ENCODE peak calls at places on chromosomes 2 and 18, in six cellular contexts. One of them, this sample, is unnamed.
A peak's percentile ranks its signal among the peaks of the same experiment; 100 is the strongest.

GRCh38 chr2:231397011-231397927 is 1.8 kb downstream of the B3GNT7 start:
- DNase-seq in WTC11: no peak
- DNase-seq in AG09319: no peak
- DNase-seq in H1: no peak
- DNase-seq in adrenal gland: peak; percentile 54
- DNase-seq in endothelial cell of umbilical vein: no peak
- DNase-seq in this sample: no peak

GRCh38 chr18:48613589-48613988 is 74.8 kb downstream of the CTIF start:
- DNase-seq in WTC11: no peak
- DNase-seq in AG09319: no peak
- DNase-seq in H1: no peak
- DNase-seq in adrenal gland: no peak
- DNase-seq in endothelial cell of umbilical vein: no peak
- DNase-seq in this sample: no peak

GRCh38 chr2:19900536-19901200 is 1.1 kb downstream of the TTC32 start:
- DNase-seq in WTC11: no peak
- DNase-seq in AG09319: no peak
- DNase-seq in H1: no peak
- DNase-seq in adrenal gland: no peak
- DNase-seq in endothelial cell of umbilical vein: peak; percentile 64
- DNase-seq in this sample: no peak

GRCh38 chr2:14420851-14421250 is 211.7 kb upstream of the LRATD1 start:
- DNase-seq in WTC11: no peak
- DNase-seq in AG09319: no peak
- DNase-seq in H1: no peak
- DNase-seq in adrenal gland: no peak
- DNase-seq in endothelial cell of umbilical vein: no peak
- DNase-seq in this sample: no peak

GRCh38 chr18:26496528-26496927 is 51.8 kb downstream of the KCTD1 start:
- DNase-seq in WTC11: no peak
- DNase-seq in AG09319: no peak
- DNase-seq in H1: no peak
- DNase-seq in adrenal gland: no peak
- DNase-seq in endothelial cell of umbilical vein: no peak
- DNase-seq in this sample: no peak

GRCh38 chr2:37376421-37377186 is 32.2 kb downstream of the QPCT start:
- DNase-seq in WTC11: no peak
- DNase-seq in AG09319: peak; percentile 74
- DNase-seq in H1: no peak
- DNase-seq in adrenal gland: peak; percentile 88
- DNase-seq in endothelial cell of umbilical vein: no peak
- DNase-seq in this sample: no peak

GRCh38 chr18:63819780-63820179 is 44.6 kb downstream of the SERPINB7 start:
- DNase-seq in WTC11: no peak
- DNase-seq in AG09319: no peak
- DNase-seq in H1: no peak
- DNase-seq in adrenal gland: no peak
- DNase-seq in endothelial cell of umbilical vein: no peak
- DNase-seq in this sample: no peak

GRCh38 chr2:173235947-173236803 is 118.5 kb upstream of the CDCA7 start:
- DNase-seq in WTC11: peak; percentile 68
- DNase-seq in AG09319: no peak
- DNase-seq in H1: peak; percentile 65
- DNase-seq in adrenal gland: no peak
- DNase-seq in endothelial cell of umbilical vein: no peak
- DNase-seq in this sample: no peak

GRCh38 chr2:30871980-30872789 is 64.9 kb upstream of the CAPN13 start:
- DNase-seq in WTC11: no peak
- DNase-seq in AG09319: no peak
- DNase-seq in H1: peak; percentile 23
- DNase-seq in adrenal gland: no peak
- DNase-seq in endothelial cell of umbilical vein: no peak
- DNase-seq in this sample: no peak

GRCh38 chr2:73640537-73640936 is 1.7 kb downstream of the NAT8 start:
- DNase-seq in WTC11: no peak
- DNase-seq in AG09319: no peak
- DNase-seq in H1: no peak
- DNase-seq in adrenal gland: no peak
- DNase-seq in endothelial cell of umbilical vein: no peak
- DNase-seq in this sample: no peak

GRCh38 chr2:72579595-72580180 is 246.1 kb downstream of the EXOC6B start:
- DNase-seq in WTC11: no peak
- DNase-seq in AG09319: peak; percentile 16
- DNase-seq in H1: no peak
- DNase-seq in adrenal gland: no peak
- DNase-seq in endothelial cell of umbilical vein: peak; percentile 69
- DNase-seq in this sample: no peak

GRCh38 chr2:46866770-46867246 is 48.8 kb downstream of the MCFD2 start:
- DNase-seq in WTC11: no peak
- DNase-seq in AG09319: no peak
- DNase-seq in H1: no peak
- DNase-seq in adrenal gland: peak; percentile 55
- DNase-seq in endothelial cell of umbilical vein: peak; percentile 80
- DNase-seq in this sample: no peak

GRCh38 chr2:43328157-43328556 is 101.8 kb upstream of the ZFP36L2 start:
- DNase-seq in WTC11: no peak
- DNase-seq in AG09319: no peak
- DNase-seq in H1: no peak
- DNase-seq in adrenal gland: no peak
- DNase-seq in endothelial cell of umbilical vein: no peak
- DNase-seq in this sample: no peak

GRCh38 chr2:153388246-153388645 is 90.3 kb downstream of the RPRM start:
- DNase-seq in WTC11: no peak
- DNase-seq in AG09319: no peak
- DNase-seq in H1: no peak
- DNase-seq in adrenal gland: no peak
- DNase-seq in endothelial cell of umbilical vein: no peak
- DNase-seq in this sample: no peak

GRCh38 chr2:64331430-64331700 is 122.6 kb upstream of the LGALSL start:
- DNase-seq in WTC11: peak; percentile 54
- DNase-seq in AG09319: no peak
- DNase-seq in H1: no peak
- DNase-seq in adrenal gland: no peak
- DNase-seq in endothelial cell of umbilical vein: no peak
- DNase-seq in this sample: no peak

GRCh38 chr2:28610583-28611201 is 114.8 kb downstream of the PLB1 start:
- DNase-seq in WTC11: no peak
- DNase-seq in AG09319: no peak
- DNase-seq in H1: no peak
- DNase-seq in adrenal gland: peak; percentile 91
- DNase-seq in endothelial cell of umbilical vein: peak; percentile 92
- DNase-seq in this sample: no peak

GRCh38 chr2:66561645-66562336 is 126.9 kb downstream of the MEIS1 start:
- DNase-seq in WTC11: no peak
- DNase-seq in AG09319: no peak
- DNase-seq in H1: no peak
- DNase-seq in adrenal gland: no peak
- DNase-seq in endothelial cell of umbilical vein: peak; percentile 34
- DNase-seq in this sample: no peak

GRCh38 chr2:66563473-66563872 is 128.5 kb downstream of the MEIS1 start:
- DNase-seq in WTC11: no peak
- DNase-seq in AG09319: no peak
- DNase-seq in H1: no peak
- DNase-seq in adrenal gland: no peak
- DNase-seq in endothelial cell of umbilical vein: no peak
- DNase-seq in this sample: no peak

GRCh38 chr2:66559672-66560071 is 124.7 kb downstream of the MEIS1 start:
- DNase-seq in WTC11: no peak
- DNase-seq in AG09319: no peak
- DNase-seq in H1: no peak
- DNase-seq in adrenal gland: no peak
- DNase-seq in endothelial cell of umbilical vein: no peak
- DNase-seq in this sample: no peak

GRCh38 chr2:66560683-66561082 is 125.8 kb downstream of the MEIS1 start:
- DNase-seq in WTC11: no peak
- DNase-seq in AG09319: no peak
- DNase-seq in H1: no peak
- DNase-seq in adrenal gland: no peak
- DNase-seq in endothelial cell of umbilical vein: no peak
- DNase-seq in this sample: no peak

DNA sequence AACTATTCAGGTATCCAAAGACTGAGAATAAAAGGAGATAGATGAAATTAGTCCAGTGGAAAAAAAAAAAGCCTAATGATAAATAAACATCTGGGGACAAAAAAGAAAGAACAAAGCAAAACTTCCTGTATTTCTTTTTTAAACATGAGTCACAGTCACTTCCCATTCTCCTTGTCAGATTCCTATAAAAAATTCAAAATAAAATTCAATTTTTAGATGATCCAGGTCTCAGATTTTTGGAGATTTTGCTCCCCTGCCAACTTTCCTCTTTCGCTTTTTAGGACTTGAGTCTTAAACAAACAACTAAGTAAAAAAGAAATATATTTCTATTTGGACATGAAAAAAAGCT is 127.4 kb downstream of the MEIS1 start:
- DNase-seq in WTC11: no peak
- DNase-seq in AG09319: no peak
- DNase-seq in H1: no peak
- DNase-seq in adrenal gland: no peak
- DNase-seq in endothelial cell of umbilical vein: peak; percentile 49
- DNase-seq in this sample: no peak
- TF ChIP-seq CTCF in WTC11: no peak
- TF ChIP-seq CTCF in AG09319: no peak
- TF ChIP-seq CTCF in H1: no peak
- TF ChIP-seq CTCF in adrenal gland: no peak
- TF ChIP-seq CTCF in endothelial cell of umbilical vein: no peak
- TF ChIP-seq CTCF in this sample: no peak

GRCh38 chr2:195600796-195601195 is 56.2 kb upstream of the SLC39A10 start:
- DNase-seq in WTC11: no peak
- DNase-seq in AG09319: no peak
- DNase-seq in H1: no peak
- DNase-seq in adrenal gland: no peak
- DNase-seq in endothelial cell of umbilical vein: no peak
- DNase-seq in this sample: no peak
- TF ChIP-seq CTCF in WTC11: no peak
- TF ChIP-seq CTCF in AG09319: no peak
- TF ChIP-seq CTCF in H1: no peak
- TF ChIP-seq CTCF in adrenal gland: no peak
- TF ChIP-seq CTCF in endothelial cell of umbilical vein: no peak
- TF ChIP-seq CTCF in this sample: no peak

GRCh38 chr2:10190255-10190654 is 67.7 kb downstream of the RRM2 start:
- DNase-seq in WTC11: no peak
- DNase-seq in AG09319: no peak
- DNase-seq in H1: no peak
- DNase-seq in adrenal gland: no peak
- DNase-seq in endothelial cell of umbilical vein: no peak
- DNase-seq in this sample: no peak

GRCh38 chr2:10186868-10187535 is 64.5 kb downstream of the RRM2 start:
- DNase-seq in WTC11: no peak
- DNase-seq in AG09319: no peak
- DNase-seq in H1: no peak
- DNase-seq in adrenal gland: no peak
- DNase-seq in endothelial cell of umbilical vein: no peak
- DNase-seq in this sample: no peak

GRCh38 chr2:10187661-10188060 is 65.1 kb downstream of the RRM2 start:
- DNase-seq in WTC11: no peak
- DNase-seq in AG09319: no peak
- DNase-seq in H1: no peak
- DNase-seq in adrenal gland: no peak
- DNase-seq in endothelial cell of umbilical vein: no peak
- DNase-seq in this sample: no peak

GRCh38 chr2:10188729-10189305 is 66.3 kb downstream of the RRM2 start:
- DNase-seq in WTC11: no peak
- DNase-seq in AG09319: no peak
- DNase-seq in H1: no peak
- DNase-seq in adrenal gland: no peak
- DNase-seq in endothelial cell of umbilical vein: no peak
- DNase-seq in this sample: no peak

DNA sequence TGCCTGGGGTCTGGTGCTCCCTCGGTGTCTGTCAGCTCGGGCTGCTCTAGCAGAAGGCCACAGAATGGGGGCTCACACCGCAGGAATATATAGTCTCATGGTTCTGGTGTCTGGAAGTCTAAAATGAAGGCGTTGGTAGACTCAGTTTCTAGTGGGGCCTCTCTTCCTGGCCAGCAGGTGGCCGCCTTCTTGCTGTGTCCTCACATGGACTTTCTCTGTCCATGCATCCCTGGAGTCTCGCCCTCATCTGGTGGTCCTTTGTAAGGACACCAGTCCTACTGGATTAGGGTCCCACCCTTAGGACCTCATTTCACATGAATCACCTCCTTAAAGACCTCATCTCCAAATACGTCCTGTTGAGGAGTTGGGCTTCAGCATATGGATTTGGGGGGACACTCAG is 65.7 kb downstream of the RRM2 start:
- DNase-seq in WTC11: no peak
- DNase-seq in AG09319: no peak
- DNase-seq in H1: no peak
- DNase-seq in adrenal gland: no peak
- DNase-seq in endothelial cell of umbilical vein: peak; percentile 33
- DNase-seq in this sample: no peak
- TF ChIP-seq CTCF in WTC11: peak; percentile 28
- TF ChIP-seq CTCF in AG09319: no peak
- TF ChIP-seq CTCF in H1: peak; percentile 72
- TF ChIP-seq CTCF in adrenal gland: peak; percentile 12
- TF ChIP-seq CTCF in endothelial cell of umbilical vein: peak; percentile 52
- TF ChIP-seq CTCF in this sample: peak; percentile 52

DNA sequence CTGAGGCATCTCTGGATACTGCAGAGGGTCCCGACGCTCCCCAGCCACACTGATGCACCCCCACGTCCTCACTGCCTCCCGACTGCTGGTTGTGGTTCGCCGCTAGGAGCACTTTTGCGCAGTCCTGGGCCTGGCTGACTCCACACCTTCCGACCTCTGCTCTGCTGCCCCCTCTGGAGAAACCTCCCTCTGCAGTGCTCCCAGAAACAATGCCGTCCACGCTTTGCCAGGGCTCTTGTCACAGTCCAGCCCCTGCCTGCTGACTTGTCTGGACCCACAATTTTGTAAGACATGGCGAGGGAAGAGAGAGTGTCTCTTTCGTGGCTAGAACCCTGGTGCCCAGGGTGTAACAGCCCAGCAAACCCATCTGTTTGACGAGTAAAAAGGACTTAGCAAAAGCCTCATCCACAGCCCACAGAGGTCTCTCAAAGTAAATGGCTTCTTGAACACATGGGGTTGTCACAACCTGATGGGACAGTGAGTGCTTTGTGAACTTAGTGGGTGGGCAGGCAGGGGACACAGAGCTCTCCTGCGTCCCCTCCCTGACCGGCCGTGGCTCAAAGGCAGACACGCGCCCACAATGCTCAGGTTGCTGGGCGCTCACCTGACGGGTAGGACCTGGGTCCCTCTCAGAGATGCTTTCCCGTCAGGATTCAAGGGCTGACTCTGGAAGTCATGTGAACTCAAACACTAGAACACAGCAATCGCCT is 4.0 kb downstream of the COPS9 start:
- DNase-seq in WTC11: peak; percentile 48
- DNase-seq in AG09319: no peak
- DNase-seq in H1: no peak
- DNase-seq in adrenal gland: no peak
- DNase-seq in endothelial cell of umbilical vein: no peak
- DNase-seq in this sample: no peak
- TF ChIP-seq CTCF in WTC11: no peak
- TF ChIP-seq CTCF in AG09319: no peak
- TF ChIP-seq CTCF in H1: peak; percentile 59
- TF ChIP-seq CTCF in adrenal gland: no peak
- TF ChIP-seq CTCF in endothelial cell of umbilical vein: no peak
- TF ChIP-seq CTCF in this sample: peak; percentile 29